ENCODE peak calls at places on chromosomes 6 and 20, in four cellular contexts. T, S, R and L are unnamed samples.

GRCh38 chr6:52013035-52013434 is 74.4 kb downstream of the PKHD1 start:
- DNase-seq in T (no peak), S (no peak), R (no peak), L (no peak)

GRCh38 chr6:154039231-154039842 is at the start of gene OPRM1:
- DNase-seq in T (no peak), S (peak; percentile 93), R (peak; percentile 20), L (peak; percentile 73)

GRCh38 chr6:33912177-33912576 is 108.4 kb upstream of the MLN start:
- DNase-seq in T (no peak), S (no peak), R (no peak), L (no peak)

GRCh38 chr6:164016056-164016455 is 601.5 kb downstream of the QKI start:
- DNase-seq in T (no peak), S (no peak), R (no peak), L (no peak)

GRCh38 chr6:160043784-160044183 is 74.9 kb downstream of the IGF2R start:
- DNase-seq in T (no peak), S (no peak), R (no peak), L (no peak)

GRCh38 chr6:39892490-39893129 is 41.7 kb downstream of the MOCS1 start:
- DNase-seq in T (peak; percentile 50), S (peak; percentile 74), R (peak; percentile 58), L (peak; percentile 72)

GRCh38 chr20:62303327-62304226 is 780 bp downstream of the ADRM1 start:
- DNase-seq in T (peak; percentile 89), S (no peak), R (no peak), L (peak; percentile 30)

GRCh38 chr6:62013719-62014118 is 272.3 kb downstream of the KHDRBS2 start:
- DNase-seq in T (no peak), S (no peak), R (no peak), L (no peak)

GRCh38 chr6:131924881-131925474 is 26.2 kb downstream of the CCN2 start:
- DNase-seq in T (peak; percentile 77), S (no peak), R (no peak), L (peak; percentile 45)

GRCh38 chr20:44181611-44182010 is 5.4 kb downstream of the JPH2 start:
- DNase-seq in T (no peak), S (no peak), R (no peak), L (no peak)

GRCh38 chr6:154448448-154449096 is 61.9 kb downstream of the CNKSR3 start:
- DNase-seq in T (no peak), S (no peak), R (peak; percentile 41), L (peak; percentile 63)

GRCh38 chr6:854405-855073 is 161.6 kb upstream of the EXOC2 start:
- DNase-seq in T (no peak), S (no peak), R (no peak), L (no peak)

GRCh38 chr20:4415281-4415680 is 306.4 kb upstream of the PRND start:
- DNase-seq in T (no peak), S (no peak), R (no peak), L (no peak)

GRCh38 chr20:34852298-34852697 is 20.4 kb downstream of the GGT7 start:
- DNase-seq in T (no peak), S (no peak), R (no peak), L (no peak)

GRCh38 chr6:159753081-159753872 is 8.6 kb upstream of the ACAT2 start:
- DNase-seq in T (no peak), S (no peak), R (no peak), L (no peak)

GRCh38 chr6:43127180-43127579 is 43.9 kb upstream of the SRF start:
- DNase-seq in T (no peak), S (no peak), R (no peak), L (no peak)

GRCh38 chr6:141307309-141307998 is 825.3 kb upstream of the GJE1 start:
- DNase-seq in T (no peak), S (no peak), R (no peak), L (no peak)

GRCh38 chr6:69795469-69796080 is 1.2 kb downstream of the LMBRD1 start:
- DNase-seq in T (no peak), S (no peak), R (no peak), L (peak; percentile 11)

GRCh38 chr6:154981071-154981373 is 14.1 kb upstream of the TIAM2 start:
- DNase-seq in T (peak; percentile 59), S (no peak), R (no peak), L (no peak)

GRCh38 chr20:24134284-24134683 is 145.7 kb upstream of the GGTLC1 start:
- DNase-seq in T (no peak), S (no peak), R (no peak), L (no peak)

GRCh38 chr6:17102258-17102870 is 514 bp downstream of the STMND1 start:
- DNase-seq in T (no peak), S (no peak), R (no peak), L (no peak)

GRCh38 chr6:17098538-17098937 is 3.3 kb upstream of the STMND1 start:
- DNase-seq in T (no peak), S (no peak), R (no peak), L (no peak)

GRCh38 chr6:17103715-17104114 is 1.9 kb downstream of the STMND1 start:
- DNase-seq in T (no peak), S (no peak), R (no peak), L (no peak)

GRCh38 chr6:17099401-17100059 is 2.3 kb upstream of the STMND1 start:
- DNase-seq in T (no peak), S (no peak), R (no peak), L (no peak)

DNA sequence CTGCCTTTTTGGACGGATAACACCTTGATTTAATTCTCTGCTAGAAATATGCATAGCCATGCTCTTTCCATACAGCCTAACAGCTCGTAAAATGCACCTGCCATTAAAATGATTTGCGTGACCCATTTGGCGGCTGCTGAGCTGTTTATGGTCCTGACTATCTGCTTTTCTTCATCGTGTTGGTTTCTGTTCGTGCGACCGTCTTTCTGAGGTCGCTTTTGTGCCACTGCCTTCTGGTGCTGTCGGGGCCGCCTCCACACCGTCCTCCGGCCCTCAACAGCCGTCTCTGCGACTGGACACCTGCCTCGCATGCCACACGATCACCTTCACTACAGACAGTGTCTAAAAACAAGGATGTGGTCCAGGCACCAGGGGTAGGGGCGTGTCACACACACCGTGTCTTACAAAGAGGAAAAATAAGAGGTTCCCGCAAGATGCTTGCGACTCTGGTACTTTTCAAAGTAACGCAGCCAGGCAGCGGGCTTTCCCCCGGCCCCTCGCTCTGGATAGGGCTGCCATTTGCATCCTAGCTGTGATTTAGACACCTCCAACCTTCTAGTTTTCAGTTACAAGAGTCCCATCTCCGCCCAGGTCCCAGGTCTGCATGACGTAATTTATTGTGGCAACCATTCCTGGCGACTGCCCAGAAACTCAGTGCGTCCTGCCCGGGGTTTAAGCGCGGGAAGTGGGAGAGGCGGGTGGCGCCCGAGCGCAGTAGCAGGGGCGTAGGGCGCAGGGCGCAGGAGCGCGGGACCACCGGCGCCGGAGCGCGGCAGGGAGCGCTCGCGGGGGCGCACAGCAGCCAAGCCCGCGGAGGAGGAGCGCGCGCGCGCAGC is at the start of gene STMND1:
- DNase-seq in T (no peak), S (peak; percentile 33), R (no peak), L (peak; percentile 58)
- TF ChIP-seq ELF4 in T (no peak), S (no peak), R (no peak), L (no peak)

DNA sequence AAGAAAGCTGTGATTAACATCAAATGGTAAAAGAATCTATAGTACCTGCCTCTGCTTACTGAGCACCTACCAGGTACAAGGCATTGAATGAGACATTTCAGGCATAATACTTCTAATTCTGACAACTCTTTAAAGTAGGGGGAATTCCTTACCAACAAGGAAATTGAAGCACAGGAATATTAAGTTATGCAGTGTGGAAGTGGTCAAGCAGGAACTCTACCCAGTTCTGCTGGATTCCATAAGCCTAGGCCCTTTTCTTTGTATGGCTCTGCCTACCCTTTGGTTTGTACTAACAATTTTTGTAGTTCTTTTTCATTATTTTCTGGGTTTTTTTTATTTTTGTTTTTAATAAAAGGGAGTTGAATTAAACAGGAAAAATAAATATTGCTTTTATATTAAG is 114.5 kb downstream of the MAP3K5 start:
- DNase-seq in T (no peak), S (no peak), R (no peak), L (no peak)
- TF ChIP-seq ELF4 in T (no peak), S (no peak), R (no peak), L (no peak)

GRCh38 chr6:162443101-162443500 is 284.5 kb downstream of the PRKN start:
- DNase-seq in T (no peak), S (no peak), R (no peak), L (no peak)
- TF ChIP-seq ELF4 in T (no peak), S (no peak), R (no peak), L (no peak)

GRCh38 chr6:140073456-140073855 is 699.0 kb upstream of the CITED2 start:
- DNase-seq in T (no peak), S (no peak), R (no peak), L (no peak)

GRCh38 chr6:140078552-140079126 is 704.2 kb upstream of the CITED2 start:
- DNase-seq in T (no peak), S (no peak), R (no peak), L (no peak)

GRCh38 chr6:140076078-140076477 is 701.6 kb upstream of the CITED2 start:
- DNase-seq in T (no peak), S (no peak), R (no peak), L (no peak)

GRCh38 chr6:140079328-140079727 is 704.9 kb upstream of the CITED2 start:
- DNase-seq in T (no peak), S (no peak), R (no peak), L (no peak)

DNA sequence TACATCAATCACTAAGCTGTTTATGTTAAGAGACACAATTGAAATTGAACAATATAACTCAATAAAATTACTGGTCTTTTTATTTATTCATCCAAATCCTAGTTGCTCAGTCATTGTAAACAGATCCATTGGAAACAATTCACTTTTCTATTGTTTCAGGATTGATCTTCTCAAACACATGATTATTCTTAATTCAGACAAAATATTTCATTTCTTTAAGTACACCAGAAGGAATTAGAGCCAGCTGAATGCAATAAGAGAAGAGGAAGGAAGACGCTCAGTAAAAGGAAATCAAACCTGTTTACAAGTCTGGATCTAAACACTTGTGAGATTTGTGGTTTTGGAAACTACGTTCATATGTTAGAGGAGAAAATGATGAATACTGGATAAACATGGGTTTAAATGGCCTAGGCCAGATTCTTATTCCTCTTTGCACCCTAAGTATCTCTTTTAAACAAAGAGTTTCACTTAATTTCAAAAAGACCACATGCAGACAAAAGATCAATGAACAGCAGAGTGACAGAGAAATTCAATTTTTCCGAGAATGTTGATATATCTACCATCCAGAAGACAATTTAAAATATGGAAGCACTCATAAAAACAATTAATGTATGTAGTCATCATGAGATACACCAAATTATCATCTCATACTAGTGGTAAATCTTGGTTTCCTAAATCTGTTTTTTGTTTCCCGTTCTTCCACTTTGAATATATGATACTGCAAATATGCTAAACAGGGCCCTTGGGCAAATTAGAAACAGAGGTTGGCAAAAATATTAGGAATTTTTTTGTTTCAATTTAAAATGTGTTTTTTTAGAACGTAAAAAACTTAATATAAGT is 703.5 kb upstream of the CITED2 start:
- DNase-seq in T (no peak), S (no peak), R (no peak), L (no peak)
- TF ChIP-seq ELF4 in T (no peak), S (no peak), R (no peak), L (no peak)

GRCh38 chr6:166957805-166958076 is 1.4 kb upstream of the RNASET2 start:
- DNase-seq in T (peak; percentile 38), S (no peak), R (no peak), L (no peak)

GRCh38 chr6:166955865-166956443 is 396 bp downstream of the RNASET2 start:
- DNase-seq in T (no peak), S (no peak), R (no peak), L (peak; percentile 60)

GRCh38 chr6:166958926-166959861 is 2.8 kb upstream of the RNASET2 start:
- DNase-seq in T (peak; percentile 75), S (no peak), R (no peak), L (no peak)

GRCh38 chr6:166956444-166957086 is at the start of gene RNASET2:
- DNase-seq in T (peak; percentile 88), S (peak; percentile 98), R (peak; percentile 98), L (peak; percentile 98)

GRCh38 chr6:166957087-166957804 is 896 bp upstream of the RNASET2 start:
- DNase-seq in T (peak; percentile 87), S (peak; percentile 21), R (peak; percentile 62), L (no peak)
- TF ChIP-seq ELF4 in T (peak; percentile 92), S (no peak), R (no peak), L (no peak)